ENCODE peak calls at places on chromosomes 7 and 10, in four cellular contexts. One of them, this sample, is unnamed.

GRCh38 chr7:1716263-1717094 is 46.4 kb downstream of the ELFN1 start:
- DNase-seq in EH: peak
- DNase-seq in esophagus squamous epithelium: no peak
- DNase-seq in HL-60: no peak
- DNase-seq in this sample: no peak

GRCh38 chr7:148031019-148031418 is 559.5 kb upstream of the C7orf33 start:
- DNase-seq in esophagus squamous epithelium: no peak
- DNase-seq in EH: no peak
- DNase-seq in HL-60: no peak
- DNase-seq in this sample: no peak

GRCh38 chr10:75971402-75972211 is 540.2 kb downstream of the LRMDA start:
- DNase-seq in EH: peak
- DNase-seq in HL-60: no peak
- DNase-seq in esophagus squamous epithelium: no peak
- DNase-seq in this sample: no peak

GRCh38 chr10:115250784-115251183 is 157.6 kb downstream of the ATRNL1 start:
- DNase-seq in HL-60: no peak
- DNase-seq in EH: no peak
- DNase-seq in esophagus squamous epithelium: no peak
- DNase-seq in this sample: no peak

GRCh38 chr10:59808896-59809643 is 55.8 kb upstream of the MRLN start:
- DNase-seq in EH: peak
- DNase-seq in esophagus squamous epithelium: no peak
- DNase-seq in HL-60: no peak
- DNase-seq in this sample: no peak

GRCh38 chr7:23431596-23432284 is 38.6 kb downstream of the IGF2BP3 start:
- DNase-seq in esophagus squamous epithelium: no peak
- DNase-seq in EH: no peak
- DNase-seq in HL-60: no peak
- DNase-seq in this sample: no peak

GRCh38 chr10:62584726-62585125 is 210.6 kb downstream of the ZNF365 start:
- DNase-seq in EH: peak
- DNase-seq in HL-60: no peak
- DNase-seq in esophagus squamous epithelium: no peak
- DNase-seq in this sample: no peak

GRCh38 chr7:140671966-140672365 is 779 bp upstream of the ADCK2 start:
- DNase-seq in esophagus squamous epithelium: no peak
- DNase-seq in HL-60: no peak
- DNase-seq in EH: no peak
- DNase-seq in this sample: no peak

GRCh38 chr7:1536768-1537630 is 6.5 kb downstream of the MAFK start:
- DNase-seq in HL-60: no peak
- DNase-seq in EH: peak
- DNase-seq in esophagus squamous epithelium: no peak
- DNase-seq in this sample: no peak

GRCh38 chr10:61903991-61904350 is 2.5 kb downstream of the ARID5B start:
- DNase-seq in esophagus squamous epithelium: no peak
- DNase-seq in EH: peak
- DNase-seq in HL-60: no peak
- DNase-seq in this sample: no peak

GRCh38 chr7:158734861-158735260 is 30.3 kb upstream of the NCAPG2 start:
- DNase-seq in esophagus squamous epithelium: no peak
- DNase-seq in HL-60: peak
- DNase-seq in EH: peak
- DNase-seq in this sample: no peak

GRCh38 chr7:901388-902154 is 25.2 kb downstream of the GET4 start:
- DNase-seq in HL-60: no peak
- DNase-seq in esophagus squamous epithelium: no peak
- DNase-seq in EH: peak
- DNase-seq in this sample: peak

GRCh38 chr7:19754521-19755116 is 18.8 kb downstream of the TMEM196 start:
- DNase-seq in esophagus squamous epithelium: no peak
- DNase-seq in HL-60: no peak
- DNase-seq in EH: peak
- DNase-seq in this sample: no peak

GRCh38 chr10:89384474-89385324 is 6.8 kb downstream of the IFIT1B start:
- DNase-seq in esophagus squamous epithelium: no peak
- DNase-seq in HL-60: no peak
- DNase-seq in EH: peak
- DNase-seq in this sample: no peak